ENCODE peak calls at places on chromosome 6, in four cellular contexts. U, C, L and S are unnamed samples.

GRCh38 chr6:31652925-31653724 is 664 bp upstream of the BAG6 start:
- DNase-seq in U (no peak), C (peak), L (no peak), S (peak)

GRCh38 chr6:98835149-98836024 is 1.0 kb downstream of the POU3F2 start:
- DNase-seq in U (no peak), C (no peak), L (peak), S (no peak)

GRCh38 chr6:48916523-48917050 is 546.5 kb downstream of the MMUT start:
- DNase-seq in U (no peak), C (no peak), L (no peak), S (no peak)

GRCh38 chr6:108492131-108492766 is 68.5 kb upstream of the FOXO3 start:
- DNase-seq in U (peak), C (no peak), L (no peak), S (no peak)

GRCh38 chr6:119076173-119076965 is 2.1 kb downstream of the FAM184A start:
- DNase-seq in U (no peak), C (no peak), L (no peak), S (no peak)

GRCh38 chr6:126199482-126199881 is 140.4 kb upstream of the CENPW start:
- DNase-seq in U (no peak), C (no peak), L (no peak), S (no peak)

GRCh38 chr6:79949235-79949634 is 1.9 kb upstream of the ELOVL4 start:
- DNase-seq in U (peak), C (no peak), L (peak), S (no peak)

GRCh38 chr6:131013495-131013894 is 49.5 kb downstream of the EPB41L2 start:
- DNase-seq in U (peak), C (no peak), L (no peak), S (no peak)

GRCh38 chr6:98832282-98833100 is 1.9 kb upstream of the POU3F2 start:
- DNase-seq in U (peak), C (no peak), L (no peak), S (no peak)

GRCh38 chr6:131023834-131024504 is 39.1 kb downstream of the EPB41L2 start:
- DNase-seq in U (peak), C (no peak), L (no peak), S (no peak)

GRCh38 chr6:20169786-20170185 is 42.5 kb downstream of the MBOAT1 start:
- DNase-seq in U (no peak), C (no peak), L (no peak), S (no peak)
- H3K4me3 ChIP-seq in U (no peak), C (no peak), L (no peak), S (no peak)

DNA sequence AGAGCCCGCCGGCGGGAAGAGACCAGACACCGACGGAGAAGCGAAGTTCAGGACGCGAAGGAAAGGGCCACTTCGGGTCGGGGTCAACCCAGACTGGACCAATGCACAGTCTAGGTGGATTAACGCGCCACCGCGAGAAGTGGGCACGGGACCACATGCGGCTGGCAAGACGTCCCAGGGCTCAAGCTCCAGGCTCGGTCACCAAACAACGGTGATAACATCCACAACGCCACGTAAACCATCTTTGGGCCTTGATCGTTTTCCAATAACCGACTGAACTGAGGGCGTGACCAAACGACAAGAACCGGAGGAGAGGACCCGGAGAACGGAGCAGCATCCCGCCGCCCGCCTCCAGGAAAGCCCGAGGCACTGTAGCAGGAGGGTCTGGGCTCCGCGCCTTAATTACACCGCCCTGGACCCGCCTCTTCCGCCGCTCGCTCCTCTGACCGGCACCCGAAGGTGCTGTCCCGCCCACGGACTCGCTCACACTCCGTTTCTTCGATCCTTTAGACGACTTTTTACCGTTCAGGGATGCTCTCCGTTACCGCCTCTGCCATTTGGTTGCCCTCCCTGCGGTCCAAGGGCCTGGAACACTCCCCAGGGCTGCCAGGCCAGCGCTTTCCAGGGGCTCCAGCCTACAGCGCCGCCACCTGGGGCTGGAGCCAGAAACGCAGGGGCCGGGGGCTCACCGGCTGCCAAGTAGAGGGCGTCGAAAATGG is 44.1 kb downstream of the DPPA5 start:
- DNase-seq in U (peak), C (peak), L (peak), S (no peak)
- TF ChIP-seq CTCF in U (peak), C (peak), L (peak), S (peak)

GRCh38 chr6:28586273-28586672 is 60.6 kb downstream of the GPX5 start:
- DNase-seq in U (no peak), C (no peak), L (no peak), S (no peak)
- H3K4me3 ChIP-seq in U (no peak), C (no peak), L (peak), S (peak)

GRCh38 chr6:111256646-111257045 is 169.3 kb downstream of the SLC16A10 start:
- DNase-seq in U (no peak), C (no peak), L (no peak), S (no peak)
- TF ChIP-seq CTCF in U (no peak), C (no peak), L (no peak), S (no peak)

DNA sequence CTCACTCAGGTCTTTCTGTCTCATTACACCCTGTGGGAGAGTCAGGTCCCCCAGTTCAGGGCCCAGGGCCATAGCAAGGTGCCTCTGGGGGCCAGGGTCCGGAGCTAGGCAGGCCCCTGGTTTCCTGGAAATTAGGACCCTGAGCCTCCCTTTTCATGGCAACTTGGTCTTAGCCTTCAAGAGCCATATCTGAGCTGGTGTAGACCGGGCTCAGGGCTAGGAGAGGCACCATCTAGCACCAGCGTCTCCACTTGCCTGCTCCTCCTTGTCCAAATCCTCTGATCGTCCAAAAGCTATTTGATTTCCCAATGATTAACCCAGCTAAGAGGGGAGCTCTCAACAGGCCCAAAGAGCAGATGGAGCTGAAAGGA is 5.6 kb downstream of the MDFI start:
- DNase-seq in U (no peak), C (no peak), L (no peak), S (no peak)
- H3K4me3 ChIP-seq in U (no peak), C (no peak), L (no peak), S (no peak)